ENCODE peak calls at places on chromosomes 11 and 22, in six cellular contexts. B is fibroblast of pulmonary artery, G is A549, L is AG09309, H is hepatocyte, U is fibroblast of mammary gland. J is an unnamed sample.

GRCh38 chr11:123560001-123560400 is 94.4 kb downstream of the SCN3B start:
- DNase-seq in B (peak; percentile 72), G (no peak), L (peak; percentile 84), H (peak; percentile 51), U (peak; percentile 21), J (no peak)

GRCh38 chr11:72224587-72225410 is at the start of gene INPPL1:
- DNase-seq in B (peak; percentile 37), G (no peak), L (no peak), H (peak; percentile 87), U (peak; percentile 18), J (no peak)

GRCh38 chr11:23206736-23207336 is 346.6 kb upstream of the CCDC179 start:
- DNase-seq in B (peak; percentile 19), G (no peak), L (no peak), H (no peak), U (no peak), J (no peak)

GRCh38 chr22:49751968-49752597 is 75.6 kb downstream of the BRD1 start:
- DNase-seq in B (no peak), G (no peak), L (no peak), H (no peak), U (no peak), J (no peak)

GRCh38 chr22:40040927-40041326 is 46.2 kb downstream of the FAM83F start:
- DNase-seq in B (peak; percentile 80), G (no peak), L (no peak), H (peak; percentile 50), U (peak; percentile 74), J (peak; percentile 94)

GRCh38 chr11:87266751-87267150 is 229.0 kb downstream of the TMEM135 start:
- DNase-seq in B (peak; percentile 29), G (no peak), L (no peak), H (no peak), U (no peak), J (no peak)

GRCh38 chr11:100612766-100613165 is 74.3 kb upstream of the ARHGAP42 start:
- DNase-seq in B (no peak), G (no peak), L (no peak), H (no peak), U (no peak), J (no peak)

GRCh38 chr22:32058656-32059280 is 15.7 kb downstream of the SLC5A1 start:
- DNase-seq in B (peak; percentile 14), G (no peak), L (no peak), H (no peak), U (no peak), J (no peak)

GRCh38 chr11:132022718-132023117 is 652.3 kb downstream of the NTM start:
- DNase-seq in B (peak; percentile 19), G (no peak), L (peak; percentile 65), H (no peak), U (peak; percentile 51), J (peak; percentile 27)

GRCh38 chr11:2796091-2796490 is 89.5 kb downstream of the CDKN1C start:
- DNase-seq in B (no peak), G (no peak), L (no peak), H (no peak), U (no peak), J (no peak)

GRCh38 chr22:49230194-49230577 is 597.5 kb downstream of the BRD1 start:
- DNase-seq in B (no peak), G (no peak), L (no peak), H (peak; percentile 46), U (no peak), J (no peak)

GRCh38 chr11:120122921-120123683 is 14.8 kb downstream of the TRIM29 start:
- DNase-seq in B (no peak), G (no peak), L (no peak), H (no peak), U (no peak), J (no peak)

GRCh38 chr22:25700996-25701815 is 40.8 kb upstream of the MYO18B start:
- DNase-seq in B (no peak), G (no peak), L (peak; percentile 49), H (peak; percentile 34), U (peak; percentile 74), J (no peak)

GRCh38 chr22:32542332-32543019 is 67.9 kb downstream of the FBXO7 start:
- DNase-seq in B (no peak), G (no peak), L (no peak), H (no peak), U (no peak), J (no peak)

GRCh38 chr22:39984006-39984405 is 10.7 kb upstream of the FAM83F start:
- DNase-seq in B (peak; percentile 41), G (no peak), L (no peak), H (no peak), U (peak; percentile 60), J (no peak)

GRCh38 chr11:66419825-66420224 is 1.0 kb upstream of the NPAS4 start:
- DNase-seq in B (no peak), G (no peak), L (no peak), H (no peak), U (no peak), J (no peak)

GRCh38 chr11:76654310-76654851 is 16.2 kb downstream of the LRRC32 start:
- DNase-seq in B (peak; percentile 81), G (no peak), L (peak; percentile 44), H (peak; percentile 68), U (peak; percentile 74), J (no peak)

GRCh38 chr11:121212696-121213567 is 79.6 kb upstream of the SC5D start:
- DNase-seq in B (no peak), G (no peak), L (no peak), H (no peak), U (no peak), J (no peak)

GRCh38 chr11:64522843-64523242 is 68.2 kb upstream of the SLC22A12 start:
- DNase-seq in B (no peak), G (no peak), L (no peak), H (no peak), U (no peak), J (no peak)

GRCh38 chr11:119117004-119117706 is 4.2 kb upstream of the HINFP start:
- DNase-seq in B (no peak), G (no peak), L (no peak), H (no peak), U (no peak), J (no peak)

GRCh38 chr11:119116235-119116594 is 5.2 kb upstream of the HINFP start:
- DNase-seq in B (no peak), G (no peak), L (no peak), H (no peak), U (no peak), J (no peak)

GRCh38 chr11:119114351-119114750 is 7.0 kb upstream of the HINFP start:
- DNase-seq in B (no peak), G (no peak), L (no peak), H (no peak), U (no peak), J (no peak)

GRCh38 chr11:119116601-119117000 is 4.8 kb upstream of the HINFP start:
- DNase-seq in B (no peak), G (no peak), L (no peak), H (no peak), U (no peak), J (no peak)

DNA sequence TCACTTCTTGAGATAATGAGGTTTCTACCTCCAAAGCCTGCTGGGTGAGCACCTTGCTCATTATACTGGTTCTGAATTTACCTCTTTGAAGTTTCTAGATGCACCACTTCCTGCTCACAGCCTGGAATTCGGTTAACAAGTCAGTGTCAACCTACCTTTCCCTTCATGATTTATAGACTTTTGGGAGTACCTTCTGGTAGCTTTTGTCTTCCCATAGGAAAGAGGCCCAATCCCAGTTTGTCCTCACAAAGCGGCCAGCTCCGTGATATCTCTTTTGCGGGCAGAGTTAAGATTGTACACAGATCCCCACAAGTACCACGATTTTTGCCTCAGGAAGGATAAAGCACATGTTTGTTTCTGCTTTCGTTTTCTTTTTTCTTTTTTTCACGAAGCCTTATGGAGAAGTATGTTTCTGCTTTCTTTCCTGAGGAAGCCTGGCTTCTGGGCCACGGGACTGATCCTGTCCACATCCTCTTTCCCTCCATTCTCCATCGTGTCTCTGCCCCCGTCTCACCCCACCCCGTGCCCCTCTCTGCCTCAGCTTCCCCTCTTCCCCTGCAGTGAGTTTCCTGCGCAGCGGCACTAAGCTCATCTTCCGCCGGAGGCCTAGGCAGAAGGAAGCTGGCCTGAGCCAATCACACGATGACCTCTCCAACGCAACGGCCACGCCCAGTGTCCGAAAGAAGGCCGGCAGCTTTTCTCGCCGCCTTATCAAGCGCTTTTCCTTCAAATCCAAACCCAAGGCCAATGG is 5.7 kb upstream of the HINFP start:
- DNase-seq in B (no peak), G (no peak), L (no peak), H (no peak), U (no peak), J (no peak)
- H3K4me3 ChIP-seq in B (no peak overlapping the region), G (no peak overlapping the region), L (no peak overlapping the region), H (no peak overlapping the region), U (no peak overlapping the region), J (no peak overlapping the region)

GRCh38 chr11:30326911-30327310 is 4.0 kb downstream of the ARL14EP start:
- DNase-seq in B (no peak), G (no peak), L (no peak), H (no peak), U (no peak), J (no peak)

GRCh38 chr11:30328676-30329075 is 5.8 kb downstream of the ARL14EP start:
- DNase-seq in B (peak; percentile 18), G (no peak), L (no peak), H (no peak), U (peak; percentile 12), J (no peak)

GRCh38 chr11:30333405-30333804 is 10.5 kb downstream of the ARL14EP start:
- DNase-seq in B (peak; percentile 37), G (peak; percentile 31), L (no peak), H (peak; percentile 36), U (peak; percentile 24), J (no peak)

GRCh38 chr11:30326114-30326783 is 3.3 kb downstream of the ARL14EP start:
- DNase-seq in B (no peak), G (no peak), L (no peak), H (no peak), U (peak; percentile 60), J (no peak)

GRCh38 chr11:30329150-30329940 is 6.4 kb downstream of the ARL14EP start:
- DNase-seq in B (no peak), G (no peak), L (no peak), H (no peak), U (peak; percentile 9), J (no peak)
- TF ChIP-seq CTCF in B (no peak), G (no peak), L (no peak), H (no peak), U (no peak), J (no peak)

GRCh38 chr11:12677131-12677530 is 2.9 kb downstream of the TEAD1 start:
- DNase-seq in B (no peak), G (no peak), L (no peak), H (no peak), U (peak; percentile 61), J (no peak)

GRCh38 chr11:12679471-12679870 is 5.2 kb downstream of the TEAD1 start:
- DNase-seq in B (no peak), G (no peak), L (no peak), H (no peak), U (no peak), J (no peak)

GRCh38 chr11:12678991-12679390 is 4.8 kb downstream of the TEAD1 start:
- DNase-seq in B (no peak), G (no peak), L (no peak), H (no peak), U (no peak), J (no peak)

GRCh38 chr11:12675951-12676711 is 1.9 kb downstream of the TEAD1 start:
- DNase-seq in B (peak; percentile 63), G (no peak), L (no peak), H (peak; percentile 38), U (peak; percentile 58), J (no peak)

GRCh38 chr11:12678092-12678491 is 3.9 kb downstream of the TEAD1 start:
- DNase-seq in B (no peak), G (no peak), L (no peak), H (no peak), U (no peak), J (no peak)
- H3K4me3 ChIP-seq in B (peak overlapping the region; percentile 80), G (peak overlapping the region; percentile 90), L (peak overlapping the region; percentile 24), H (peak overlapping the region; percentile 17), U (peak overlapping the region; percentile 87), J (no peak overlapping the region)

GRCh38 chr11:113674397-113674685 is 31.8 kb downstream of the TMPRSS5 start:
- DNase-seq in B (no peak), G (no peak), L (no peak), H (no peak), U (peak; percentile 28), J (no peak)
- TF ChIP-seq CTCF in B (no peak), G (no peak), L (no peak), H (no peak), U (no peak), J (no peak)

J was measured in LNCaP clone FGC.